ENCODE peak calls at places on chromosomes 13 and 19, in four cellular contexts. F, U, L and B are unnamed samples.

GRCh38 chr13:75505966-75506365 is 24.0 kb upstream of the TBC1D4 start:
- DNase-seq in L (no peak), F (no peak), U (no peak), B (no peak)

GRCh38 chr13:102440259-102440936 is 38.5 kb upstream of the FGF14 start:
- DNase-seq in L (no peak), U (no peak), F (no peak), B (no peak)

GRCh38 chr19:13842294-13843103 is 34.4 kb upstream of the NANOS3 start:
- DNase-seq in F (peak; percentile 82), L (peak; percentile 57), U (peak; percentile 75), B (peak; percentile 79)

GRCh38 chr19:23521471-23521870 is 126.2 kb upstream of the ZNF91 start:
- DNase-seq in U (no peak), L (no peak), F (no peak), B (no peak)

GRCh38 chr19:9917322-9917721 is 19.0 kb downstream of the OLFM2 start:
- DNase-seq in F (no peak), L (peak; percentile 60), U (peak; percentile 51), B (peak; percentile 46)

GRCh38 chr19:14428882-14429416 is 4.2 kb upstream of the PKN1 start:
- DNase-seq in L (no peak), F (no peak), U (no peak), B (no peak)

GRCh38 chr13:79781829-79782540 is 301.0 kb downstream of the NDFIP2 start:
- DNase-seq in L (no peak), U (no peak), F (no peak), B (no peak)

GRCh38 chr13:99385940-99386339 is 78.7 kb upstream of the GPR183 start:
- DNase-seq in U (no peak), L (no peak), F (no peak), B (no peak)

GRCh38 chr13:51921790-51922740 is 60.3 kb downstream of the CCDC70 start:
- DNase-seq in U (peak; percentile 63), L (no peak), F (no peak), B (no peak)

GRCh38 chr19:9916719-9917118 is 19.6 kb downstream of the OLFM2 start:
- DNase-seq in L (no peak), U (no peak), F (no peak), B (no peak)

GRCh38 chr13:107576430-107576829 is 638.9 kb downstream of the LIG4 start:
- DNase-seq in U (no peak), L (no peak), F (no peak), B (no peak)

GRCh38 chr13:101681834-101682233 is 229.4 kb downstream of the ITGBL1 start:
- DNase-seq in L (peak; percentile 50), F (no peak), U (peak; percentile 21), B (peak; percentile 11)

GRCh38 chr13:110228936-110229904 is 77.7 kb downstream of the COL4A1 start:
- DNase-seq in U (peak; percentile 62), L (peak; percentile 46), F (no peak), B (peak; percentile 78)

DNA sequence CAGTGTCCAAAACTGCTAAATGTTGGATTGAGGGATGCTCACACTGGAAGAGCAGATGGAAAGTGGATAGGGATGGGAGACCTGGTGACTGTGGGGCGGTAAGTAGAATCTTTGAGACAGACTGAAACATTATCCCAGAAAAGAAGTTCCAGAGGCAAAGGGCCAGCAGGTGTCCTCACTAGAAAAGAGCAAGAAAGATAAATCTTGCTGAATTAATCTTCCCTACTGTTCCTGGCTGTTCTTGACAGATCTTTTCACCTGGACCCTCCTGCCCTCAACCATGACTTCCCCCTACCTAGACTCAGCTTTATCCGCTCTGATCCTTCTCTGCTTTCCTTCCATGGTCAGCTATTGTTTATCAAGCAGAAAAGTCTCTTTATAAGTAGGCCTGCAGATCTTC is 35.0 kb upstream of the FRY start:
- DNase-seq in U (no peak), L (no peak), F (no peak), B (no peak)
- TF ChIP-seq CTCF in U (no peak), L (no peak), F (no peak), B (no peak)

DNA sequence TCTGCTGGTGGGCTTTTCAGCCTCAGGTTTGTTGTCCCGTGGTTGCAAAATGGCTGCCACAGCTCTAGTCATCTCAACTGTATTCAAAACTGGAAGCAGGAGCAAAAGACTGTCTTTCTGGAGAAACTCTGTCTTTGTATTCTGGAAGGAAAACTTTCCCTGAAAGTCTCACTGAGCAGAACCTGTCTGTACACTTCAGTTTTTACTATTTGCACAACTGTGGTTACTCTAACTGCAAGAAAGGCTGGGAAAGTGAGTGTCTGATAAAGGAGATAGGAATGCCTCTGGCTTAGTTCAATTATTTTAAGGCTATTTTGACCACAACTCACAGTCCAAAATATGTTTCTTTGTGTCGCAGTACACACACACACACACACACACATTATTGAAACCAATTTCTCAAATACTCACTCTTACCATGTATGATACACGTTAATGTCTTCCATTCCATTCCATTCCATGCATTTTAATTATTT is 49.7 kb upstream of the EHD2 start:
- DNase-seq in U (peak; percentile 97), L (peak; percentile 95), F (no peak), B (peak; percentile 98)
- H3K4me3 ChIP-seq in U (no peak overlapping the region), L (no peak overlapping the region), F (no peak overlapping the region), B (peak overlapping the region; percentile 7)

DNA sequence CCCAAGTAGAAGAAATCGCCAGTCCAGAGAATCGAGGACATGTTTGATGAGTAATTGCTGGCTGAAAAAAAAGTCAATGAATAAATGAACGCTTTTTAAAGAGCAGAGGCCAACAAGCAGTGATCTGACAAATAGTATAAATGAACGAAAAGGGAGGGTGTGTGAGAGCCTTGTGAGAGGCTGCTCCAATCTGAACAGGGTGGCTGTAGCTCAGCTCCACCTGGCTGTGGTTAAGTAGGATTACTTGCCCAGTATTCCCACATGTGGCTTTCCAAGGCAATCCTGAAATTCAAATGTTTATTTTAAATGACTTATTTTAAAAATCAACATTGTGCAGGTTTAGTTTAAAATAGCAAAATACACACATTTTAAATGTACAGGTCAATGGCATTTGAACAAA is 117.0 kb downstream of the TSHZ3 start:
- DNase-seq in L (peak; percentile 73), U (peak; percentile 41), F (no peak), B (peak; percentile 48)
- TF ChIP-seq CTCF in L (peak; percentile 10), U (peak; percentile 21), F (no peak), B (no peak)

GRCh38 chr13:97221491-97221890 is 642 bp upstream of the MBNL2 start:
- DNase-seq in F (no peak), L (no peak), U (peak; percentile 67), B (no peak)
- H3K4me3 ChIP-seq in F (peak overlapping the region; percentile 47), L (peak overlapping the region; percentile 74), U (peak overlapping the region; percentile 76), B (peak overlapping the region; percentile 82)

GRCh38 chr19:18229474-18229873 is 3.2 kb upstream of the PDE4C start:
- DNase-seq in U (no peak), F (no peak), L (no peak), B (no peak)
- TF ChIP-seq CTCF in U (peak; percentile 43), F (peak; percentile 43), L (peak; percentile 47), B (peak; percentile 29)

GRCh38 chr19:50427997-50428425 is 4.7 kb upstream of the MYBPC2 start:
- DNase-seq in F (peak; percentile 86), L (peak; percentile 70), U (peak; percentile 82), B (peak; percentile 69)
- H3K4me3 ChIP-seq in F (no peak overlapping the region), L (peak overlapping the region; percentile 7), U (peak overlapping the region; percentile 21), B (peak overlapping the region; percentile 29)